ENCODE peak calls at places on chromosomes 12 and 14, in nine cellular contexts. W, K, M, Y, Q, H, T, Z and P are unnamed samples.

GRCh38 chr12:94636462-94637085 is 13.8 kb downstream of the TMCC3 start:
- DNase-seq in W (no peak), K (no peak), M (no peak), Y (no peak), Q (peak; percentile 80), H (no peak), T (no peak), Z (no peak), P (no peak)

GRCh38 chr14:26444745-26445144 is 153.1 kb downstream of the NOVA1 start:
- DNase-seq in W (no peak), K (no peak), M (peak; percentile 7), Y (no peak), Q (no peak), H (no peak), T (peak; percentile 52), Z (no peak), P (no peak)

GRCh38 chr12:3998968-3999792 is 126.0 kb upstream of the PARP11 start:
- DNase-seq in W (no peak), K (peak; percentile 90), M (no peak), Y (no peak), Q (peak; percentile 96), H (no peak), T (no peak), Z (no peak), P (no peak)

GRCh38 chr14:50333010-50333409 is 20.9 kb downstream of the DMAC2L start:
- DNase-seq in W (no peak), K (no peak), M (peak; percentile 86), Y (no peak), Q (peak; percentile 82), H (no peak), T (peak; percentile 70), Z (no peak), P (no peak)

GRCh38 chr14:61145903-61146411 is 135.2 kb downstream of the TMEM30B start:
- DNase-seq in W (no peak), K (no peak), M (peak; percentile 93), Y (no peak), Q (peak; percentile 84), H (no peak), T (peak; percentile 51), Z (no peak), P (no peak)

GRCh38 chr12:5171701-5172100 is 128.0 kb downstream of the KCNA5 start:
- DNase-seq in W (peak; percentile 20), K (peak; percentile 17), M (peak; percentile 56), Y (peak; percentile 31), Q (peak; percentile 44), H (peak; percentile 1), T (peak; percentile 46), Z (no peak), P (no peak)

GRCh38 chr14:58193542-58193941 is 6.4 kb upstream of the ACTR10 start:
- DNase-seq in W (no peak), K (no peak), M (no peak), Y (no peak), Q (no peak), H (no peak), T (peak; percentile 33), Z (no peak), P (no peak)

GRCh38 chr14:79783061-79783460 is 428.2 kb downstream of the DIO2 start:
- DNase-seq in W (no peak), K (no peak), M (no peak), Y (no peak), Q (no peak), H (no peak), T (no peak), Z (no peak), P (no peak)

GRCh38 chr12:33180921-33181320 is 258.7 kb downstream of the SYT10 start:
- DNase-seq in W (no peak), K (no peak), M (peak; percentile 9), Y (no peak), Q (peak; percentile 65), H (no peak), T (peak; percentile 92), Z (no peak), P (no peak)

GRCh38 chr12:67274186-67274585 is 5.0 kb downstream of the CAND1 start:
- DNase-seq in W (no peak), K (no peak), M (no peak), Y (no peak), Q (peak; percentile 23), H (no peak), T (no peak), Z (no peak), P (no peak)

GRCh38 chr12:107223816-107224215 is 130.5 kb upstream of the CRY1 start:
- DNase-seq in W (no peak), K (no peak), M (peak; percentile 46), Y (no peak), Q (no peak), H (no peak), T (peak; percentile 20), Z (no peak), P (no peak)

GRCh38 chr14:65224799-65225198 is 122.5 kb upstream of the MAX start:
- DNase-seq in W (no peak), K (peak; percentile 80), M (no peak), Y (no peak), Q (no peak), H (peak; percentile 31), T (peak; percentile 29), Z (no peak), P (no peak)

GRCh38 chr12:109586385-109587296 is 13.0 kb downstream of the MVK start:
- DNase-seq in W (no peak), K (no peak), M (no peak), Y (no peak), Q (no peak), H (no peak), T (no peak), Z (no peak), P (no peak)

GRCh38 chr12:110281549-110282342 is 699 bp downstream of the ATP2A2 start:
- DNase-seq in W (peak; percentile 50), K (peak; percentile 57), M (peak; percentile 59), Y (peak; percentile 54), Q (peak; percentile 65), H (peak; percentile 52), T (peak; percentile 58), Z (peak; percentile 27), P (peak; percentile 27)

GRCh38 chr12:109698820-109699219 is 14.8 kb upstream of the FAM222A start:
- DNase-seq in W (no peak), K (no peak), M (no peak), Y (no peak), Q (no peak), H (no peak), T (no peak), Z (no peak), P (no peak)

GRCh38 chr12:120684523-120684932 is 2.4 kb upstream of the MLEC start:
- DNase-seq in W (no peak), K (no peak), M (no peak), Y (no peak), Q (peak; percentile 73), H (peak; percentile 21), T (peak; percentile 35), Z (no peak), P (no peak)

GRCh38 chr14:50335389-50335788 is 23.3 kb downstream of the DMAC2L start:
- DNase-seq in W (peak; percentile 82), K (peak; percentile 76), M (peak; percentile 69), Y (no peak), Q (no peak), H (no peak), T (no peak), Z (no peak), P (no peak)

GRCh38 chr14:97290065-97290464 is 492.9 kb downstream of the VRK1 start:
- DNase-seq in W (no peak), K (no peak), M (no peak), Y (no peak), Q (no peak), H (no peak), T (no peak), Z (no peak), P (no peak)

GRCh38 chr14:22977684-22978486 is 4.5 kb downstream of the AJUBA start:
- DNase-seq in W (peak; percentile 56), K (peak; percentile 86), M (peak; percentile 77), Y (peak; percentile 80), Q (peak; percentile 38), H (no peak), T (peak; percentile 92), Z (no peak), P (no peak)

GRCh38 chr12:53589423-53589822 is 36.8 kb downstream of the ATF7 start:
- DNase-seq in W (no peak), K (no peak), M (no peak), Y (no peak), Q (no peak), H (no peak), T (no peak), Z (no peak), P (no peak)
- H3K27ac ChIP-seq in W (peak overlapping the region; percentile 4), K (no peak overlapping the region), M (no peak overlapping the region), Y (no peak overlapping the region), Q (no peak overlapping the region), H (no peak overlapping the region), T (no peak overlapping the region), Z (no peak overlapping the region), P (no peak overlapping the region)

GRCh38 chr14:89040080-89040437 is 215.6 kb downstream of the TTC8 start:
- DNase-seq in W (no peak), K (no peak), M (peak; percentile 16), Y (no peak), Q (no peak), H (no peak), T (no peak), Z (no peak), P (no peak)
- H3K4me3 ChIP-seq in W (no peak overlapping the region), K (no peak overlapping the region), M (peak overlapping the region; percentile 53), Y (no peak overlapping the region), Q (no peak overlapping the region), H (no peak overlapping the region), T (peak overlapping the region; percentile 66), Z (no peak overlapping the region), P (no peak overlapping the region)

DNA sequence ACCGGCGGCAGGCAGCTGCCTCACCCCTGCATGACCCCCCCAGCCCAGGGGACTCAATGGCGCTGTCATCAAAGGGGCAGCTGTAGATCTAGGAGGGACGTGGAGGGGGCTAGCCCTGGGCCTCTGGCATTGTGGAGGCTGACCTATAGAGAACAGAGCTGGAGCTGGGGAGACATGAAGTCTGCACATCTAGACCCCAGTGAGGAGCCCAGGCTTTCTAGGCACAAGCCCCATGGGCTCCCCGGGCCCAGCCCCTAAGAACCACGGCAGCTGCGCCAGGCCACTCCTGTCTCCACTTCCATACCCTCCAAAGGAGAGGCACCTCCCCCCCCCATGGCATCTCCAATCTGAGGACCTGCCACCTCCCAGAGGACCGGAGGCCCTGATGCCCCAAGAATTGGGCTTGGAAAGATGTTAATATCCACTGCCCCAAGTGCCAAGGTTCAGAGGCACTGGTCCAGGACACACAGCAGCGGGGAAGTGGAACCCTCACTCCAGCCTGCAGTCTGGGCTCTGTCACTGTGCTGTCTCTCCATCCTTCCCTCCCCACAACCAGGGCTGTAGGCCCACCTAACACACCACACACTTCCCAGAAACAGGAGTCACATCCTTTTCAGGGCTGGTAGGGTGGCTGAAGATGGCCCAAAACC is 4.5 kb downstream of the ANKRD9 start:
- DNase-seq in W (no peak), K (no peak), M (no peak), Y (no peak), Q (no peak), H (no peak), T (no peak), Z (no peak), P (no peak)
- H3K27ac ChIP-seq in W (no peak overlapping the region), K (no peak overlapping the region), M (no peak overlapping the region), Y (no peak overlapping the region), Q (no peak overlapping the region), H (no peak overlapping the region), T (no peak overlapping the region), Z (no peak overlapping the region), P (no peak overlapping the region)

DNA sequence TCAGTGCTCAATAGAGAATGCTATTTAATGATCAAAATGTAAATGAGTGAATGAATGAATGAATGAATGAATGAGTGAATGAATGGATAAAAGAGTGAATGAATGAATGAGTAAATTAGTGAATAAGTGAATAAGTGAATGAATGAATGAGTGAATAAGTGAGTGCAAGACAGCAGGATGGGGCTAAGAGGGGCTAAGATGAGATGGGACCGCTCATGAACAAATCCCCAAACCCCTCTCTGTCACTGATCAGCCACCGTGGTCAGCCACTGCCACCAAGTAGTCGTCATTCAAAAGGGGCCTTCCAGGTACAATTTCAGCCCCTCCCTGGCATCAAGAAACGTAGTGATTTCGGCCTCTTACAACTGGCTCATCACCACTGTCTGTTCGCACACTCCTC is 79.2 kb downstream of the BCL11B start:
- DNase-seq in W (no peak), K (no peak), M (no peak), Y (no peak), Q (no peak), H (no peak), T (no peak), Z (no peak), P (no peak)
- H3K4me3 ChIP-seq in W (no peak overlapping the region), K (no peak overlapping the region), M (no peak overlapping the region), Y (no peak overlapping the region), Q (no peak overlapping the region), H (peak overlapping the region; percentile 84), T (no peak overlapping the region), Z (peak overlapping the region; percentile 61), P (peak overlapping the region; percentile 40)